ENCODE peak calls at places on chromosome 19, in six cellular contexts. S is bronchial epithelial cell, V is left colon, G is pancreas, K is substantia nigra, F is NCI-H2081 treated with DMSO at 0.1 percent for 48 hours. Q is an unnamed sample.

GRCh38 chr19:17021328-17021727 is 5.3 kb downstream of the CPAMD8 start:
- DNase-seq in K (no peak), F (no peak), G (no peak), V (no peak), S (no peak), Q (no peak)

GRCh38 chr19:9782282-9782681 is 13.7 kb upstream of the ZNF846 start:
- DNase-seq in F (no peak), S (no peak), K (no peak), G (no peak), V (no peak), Q (no peak)

GRCh38 chr19:48552406-48553322 is 692 bp downstream of the SULT2B1 start:
- DNase-seq in G (no peak), F (no peak), K (no peak), S (peak), V (no peak), Q (no peak)

GRCh38 chr19:2976609-2977000 is 759 bp upstream of the TLE6 start:
- DNase-seq in K (no peak), S (no peak), G (no peak), V (no peak), F (no peak), Q (no peak)

GRCh38 chr19:30183807-30184490 is 188.2 kb upstream of the ZNF536 start:
- DNase-seq in F (no peak), V (no peak), S (no peak), K (no peak), G (no peak), Q (no peak)

GRCh38 chr19:37989855-37990254 is 82.8 kb downstream of the SIPA1L3 start:
- DNase-seq in G (no peak), V (no peak), S (no peak), K (no peak), F (no peak), Q (no peak)

GRCh38 chr19:43594710-43595604 is 977 bp downstream of the IRGQ start:
- DNase-seq in K (peak), V (peak), S (peak), F (no peak), G (peak), Q (peak)

GRCh38 chr19:58560921-58561320 is 2.5 kb upstream of the UBE2M start:
- DNase-seq in S (no peak), K (no peak), F (no peak), V (no peak), G (no peak), Q (no peak)

GRCh38 chr19:54364775-54365257 is at the start of gene LAIR1:
- DNase-seq in K (no peak), F (no peak), S (no peak), G (no peak), V (peak), Q (no peak)

GRCh38 chr19:41928754-41929535 is 696 bp upstream of the ERFL start:
- DNase-seq in K (no peak), G (no peak), F (no peak), V (peak), S (no peak), Q (no peak)

GRCh38 chr19:19212866-19213265 is 1.1 kb downstream of the NCAN start:
- DNase-seq in G (no peak), F (no peak), V (no peak), K (no peak), S (no peak), Q (no peak)

GRCh38 chr19:3365447-3366103 is 808 bp upstream of the NFIC start:
- DNase-seq in V (peak), G (peak), K (no peak), S (no peak), F (no peak), Q (peak)

GRCh38 chr19:2494447-2495129 is 18.7 kb downstream of the GADD45B start:
- DNase-seq in F (no peak), S (no peak), G (peak), V (peak), K (peak), Q (peak)

GRCh38 chr19:7888145-7888825 is at the start of gene LRRC8E:
- DNase-seq in V (peak), F (no peak), G (peak), K (no peak), S (peak), Q (peak)

GRCh38 chr19:57914517-57914916 is 1.9 kb downstream of the ZNF417 start:
- DNase-seq in V (no peak), K (no peak), F (no peak), G (no peak), S (no peak), Q (no peak)

GRCh38 chr19:4910594-4911273 is 1.4 kb downstream of the UHRF1 start:
- DNase-seq in G (no peak), S (peak), F (no peak), V (peak), K (no peak), Q (peak)

GRCh38 chr19:45406957-45407375 is 522 bp downstream of the POLR1G start:
- DNase-seq in F (no peak), V (no peak), S (no peak), K (no peak), G (no peak), Q (no peak)

GRCh38 chr19:1168877-1169791 is 4.9 kb downstream of the SBNO2 start:
- DNase-seq in G (no peak), K (peak), S (peak), V (no peak), F (no peak), Q (peak)

GRCh38 chr19:33674575-33675367 is 53.0 kb downstream of the CHST8 start:
- DNase-seq in F (no peak), S (no peak), K (no peak), G (no peak), V (no peak), Q (no peak)

GRCh38 chr19:52665529-52665928 is 27.4 kb upstream of the ZNF83 start:
- DNase-seq in K (no peak), G (no peak), F (no peak), S (peak), V (no peak), Q (peak)

GRCh38 chr19:3249408-3249807 is 24.9 kb downstream of the CELF5 start:
- DNase-seq in F (no peak), V (no peak), G (no peak), S (no peak), K (no peak), Q (no peak)

GRCh38 chr19:1949304-1950101 is 8.5 kb downstream of the CSNK1G2 start:
- DNase-seq in G (no peak), K (no peak), V (no peak), F (no peak), S (no peak), Q (no peak)

GRCh38 chr19:41098762-41099161 is 10.5 kb downstream of the CYP2A13 start:
- DNase-seq in F (no peak), S (no peak), G (no peak), V (no peak), K (no peak), Q (no peak)

GRCh38 chr19:38252935-38253691 is 3.1 kb downstream of the PPP1R14A start:
- DNase-seq in S (no peak), K (peak), G (no peak), F (no peak), V (peak), Q (no peak)

GRCh38 chr19:39112338-39112890 is 13.2 kb upstream of the PAK4 start:
- DNase-seq in G (peak), S (peak), F (no peak), K (no peak), V (no peak), Q (peak)

GRCh38 chr19:18074192-18074591 is 12.5 kb downstream of the IL12RB1 start:
- DNase-seq in K (no peak), V (no peak), G (no peak), F (no peak), S (no peak), Q (no peak)

GRCh38 chr19:5621945-5622464 is 571 bp downstream of the SAFB2 start:
- DNase-seq in S (no peak), V (peak), K (no peak), G (peak), F (no peak), Q (no peak)

GRCh38 chr19:6381030-6381750 is 5.5 kb upstream of the PSPN start:
- DNase-seq in V (no peak), F (no peak), G (no peak), K (no peak), S (no peak), Q (no peak)

GRCh38 chr19:30443531-30444252 is 71.5 kb downstream of the ZNF536 start:
- DNase-seq in S (no peak), V (no peak), G (no peak), K (no peak), F (no peak), Q (no peak)

GRCh38 chr19:10835754-10836477 is at the start of gene TMED1:
- DNase-seq in K (peak), V (peak), G (peak), F (peak), S (peak), Q (peak)

GRCh38 chr19:542173-542866 is 1.5 kb upstream of the GZMM start:
- DNase-seq in S (no peak), K (no peak), F (no peak), G (no peak), V (no peak), Q (no peak)

GRCh38 chr19:38944981-38945506 is 14.3 kb downstream of the MRPS12 start:
- DNase-seq in V (no peak), G (no peak), S (no peak), F (no peak), K (no peak), Q (no peak)